ENCODE peak calls at places on chromosomes 12 and 14, in eight cellular contexts. G, Q, R, U, T, F, X and E are unnamed samples.

GRCh38 chr12:128797119-128798118 is 26.3 kb downstream of the SLC15A4 start:
- DNase-seq in G (no peak), Q (peak), R (no peak), U (no peak), T (no peak), F (no peak), X (no peak), E (no peak)

GRCh38 chr12:105729931-105730330 is 399.4 kb downstream of the C12orf75 start:
- DNase-seq in G (no peak), Q (no peak), R (no peak), U (no peak), T (no peak), F (no peak), X (no peak), E (no peak)

GRCh38 chr12:108573310-108573709 is 10.9 kb downstream of the ISCU start:
- DNase-seq in G (no peak), Q (no peak), R (no peak), U (no peak), T (no peak), F (no peak), X (no peak), E (no peak)

GRCh38 chr12:19507823-19508222 is 68.5 kb downstream of the AEBP2 start:
- DNase-seq in G (no peak), Q (peak), R (peak), U (no peak), T (no peak), F (no peak), X (no peak), E (no peak)

GRCh38 chr14:95609398-95609990 is 74.6 kb downstream of the GLRX5 start:
- DNase-seq in G (peak), Q (peak), R (peak), U (peak), T (peak), F (no peak), X (peak), E (peak)

GRCh38 chr14:103910262-103910935 is 17.9 kb upstream of the TDRD9 start:
- DNase-seq in G (peak), Q (peak), R (peak), U (peak), T (peak), F (peak), X (peak), E (peak)

GRCh38 chr14:95432152-95433093 is 84.0 kb downstream of the SYNE3 start:
- DNase-seq in G (no peak), Q (peak), R (peak), U (peak), T (peak), F (no peak), X (peak), E (peak)

GRCh38 chr12:97960741-97961608 is 498.4 kb downstream of the RMST start:
- DNase-seq in G (peak), Q (peak), R (peak), U (peak), T (peak), F (no peak), X (peak), E (peak)

GRCh38 chr12:97308576-97309198 is 153.9 kb upstream of the RMST start:
- DNase-seq in G (no peak), Q (peak), R (peak), U (no peak), T (peak), F (no peak), X (peak), E (peak)

GRCh38 chr12:98893126-98893525 is 248.0 kb downstream of the APAF1 start:
- DNase-seq in G (no peak), Q (no peak), R (no peak), U (no peak), T (no peak), F (no peak), X (no peak), E (no peak)

GRCh38 chr12:52082026-52082667 is 2.6 kb downstream of the SMIM41 start:
- DNase-seq in G (no peak), Q (no peak), R (peak), U (peak), T (peak), F (no peak), X (peak), E (no peak)

GRCh38 chr12:97283297-97283696 is 179.3 kb upstream of the RMST start:
- DNase-seq in G (no peak), Q (no peak), R (no peak), U (no peak), T (no peak), F (no peak), X (peak), E (no peak)

GRCh38 chr12:116194935-116195431 is 82.5 kb downstream of the MED13L start:
- DNase-seq in G (peak), Q (no peak), R (no peak), U (no peak), T (no peak), F (no peak), X (no peak), E (no peak)

GRCh38 chr12:2049604-2050540 is 2.9 kb upstream of the CACNA1C start:
- DNase-seq in G (no peak), Q (peak), R (peak), U (no peak), T (no peak), F (no peak), X (peak), E (no peak)

GRCh38 chr12:2053675-2054070 is 886 bp downstream of the CACNA1C start:
- DNase-seq in G (no peak), Q (no peak), R (peak), U (peak), T (peak), F (no peak), X (peak), E (peak)

GRCh38 chr12:2051700-2052625 is 824 bp upstream of the CACNA1C start:
- DNase-seq in G (no peak), Q (no peak), R (no peak), U (peak), T (no peak), F (no peak), X (peak), E (peak)

GRCh38 chr12:2054091-2055018 is 1.6 kb downstream of the CACNA1C start:
- DNase-seq in G (no peak), Q (no peak), R (no peak), U (peak), T (no peak), F (no peak), X (peak), E (no peak)

DNA sequence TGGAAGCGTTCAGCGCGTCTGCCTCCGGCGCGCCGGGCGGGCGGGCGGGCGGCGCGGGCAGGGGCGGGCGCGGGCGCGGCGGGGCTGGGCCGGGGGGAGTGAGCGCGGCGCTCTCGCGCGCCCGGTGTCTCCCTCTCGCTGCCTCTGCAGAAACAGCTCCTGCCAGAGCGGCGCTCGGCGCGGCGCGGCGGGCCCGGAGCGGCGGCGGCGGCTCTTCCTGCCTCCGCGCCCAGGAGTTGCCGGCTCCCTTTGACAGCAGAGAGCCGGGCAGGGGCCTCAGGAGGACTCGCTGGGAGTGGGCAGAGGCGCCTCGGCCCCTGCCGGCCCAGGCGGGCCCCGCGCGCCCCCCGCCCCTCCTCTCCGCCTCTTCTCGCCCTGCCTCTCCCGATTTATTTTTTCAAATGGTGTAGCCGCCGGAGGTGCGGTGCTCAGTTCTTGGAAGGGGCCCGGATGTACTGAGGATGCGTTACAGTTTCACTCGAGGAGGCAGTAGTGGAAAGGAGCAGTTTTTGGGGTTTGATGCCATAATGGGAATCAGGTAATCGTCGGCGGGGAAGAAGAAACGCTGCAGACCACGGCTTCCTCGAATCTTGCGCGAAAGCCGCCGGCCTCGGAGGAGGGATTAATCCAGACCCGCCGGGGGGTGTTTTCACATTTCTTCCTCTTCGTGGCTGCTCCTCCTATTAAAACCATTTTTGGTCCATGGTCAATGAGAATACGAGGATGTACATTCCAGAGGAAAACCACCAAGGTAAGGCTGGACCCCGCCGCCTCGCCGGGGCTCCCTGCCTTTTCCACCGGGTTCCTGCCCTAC is at the start of gene CACNA1C:
- DNase-seq in G (peak), Q (peak), R (peak), U (peak), T (peak), F (peak), X (peak), E (peak)
- TF ChIP-seq CTCF in G (peak), Q (no peak), R (peak), U (no peak), T (peak), F (peak), X (no peak), E (no peak)

GRCh38 chr14:64118892-64119291 is 175.3 kb downstream of the ESR2 start:
- DNase-seq in G (no peak), Q (no peak), R (no peak), U (no peak), T (no peak), F (no peak), X (no peak), E (no peak)

GRCh38 chr14:64115401-64115800 is 178.8 kb downstream of the ESR2 start:
- DNase-seq in G (no peak), Q (no peak), R (no peak), U (no peak), T (no peak), F (no peak), X (no peak), E (no peak)

GRCh38 chr14:64119535-64119934 is 174.6 kb downstream of the ESR2 start:
- DNase-seq in G (no peak), Q (no peak), R (no peak), U (no peak), T (no peak), F (no peak), X (no peak), E (no peak)

GRCh38 chr14:64114796-64115195 is 179.4 kb downstream of the ESR2 start:
- DNase-seq in G (no peak), Q (no peak), R (no peak), U (no peak), T (no peak), F (no peak), X (no peak), E (no peak)

DNA sequence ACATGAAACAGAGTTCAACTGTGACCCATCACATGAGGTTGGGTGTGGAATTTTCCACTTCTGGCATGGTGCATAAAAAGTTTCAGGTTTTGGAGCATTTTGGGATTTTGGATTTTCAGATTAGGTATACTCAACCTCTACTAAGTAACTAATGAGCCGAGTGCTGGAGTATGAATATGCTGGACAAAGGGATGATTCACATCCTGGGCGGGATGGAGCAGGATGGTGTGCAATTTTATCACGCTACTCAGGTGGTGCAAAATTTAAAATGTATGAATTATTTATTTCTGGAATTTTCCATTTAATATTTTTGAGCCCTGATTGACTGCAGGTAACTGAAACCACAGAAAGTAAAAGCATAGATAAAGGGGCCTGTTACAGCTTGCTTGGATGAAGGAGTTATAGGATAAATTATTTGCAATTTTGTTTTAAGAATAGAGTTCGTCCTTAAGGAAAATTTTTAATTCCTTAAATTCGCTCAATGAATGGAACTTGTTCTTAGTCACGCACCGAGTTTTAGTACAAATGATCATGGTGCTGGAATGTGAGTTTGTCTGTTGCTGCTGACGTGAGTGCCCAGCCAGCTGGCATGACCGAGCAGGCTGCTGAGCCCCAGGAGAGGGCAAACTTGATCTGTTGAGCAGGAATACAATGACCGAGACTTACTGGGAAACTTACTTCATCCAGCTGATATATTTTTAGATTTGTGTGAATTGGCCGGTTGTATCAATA is 176.3 kb downstream of the ESR2 start:
- DNase-seq in G (no peak), Q (peak), R (peak), U (no peak), T (peak), F (no peak), X (no peak), E (no peak)
- TF ChIP-seq CTCF in G (no peak), Q (no peak), R (no peak), U (no peak), T (no peak), F (no peak), X (no peak), E (no peak)

DNA sequence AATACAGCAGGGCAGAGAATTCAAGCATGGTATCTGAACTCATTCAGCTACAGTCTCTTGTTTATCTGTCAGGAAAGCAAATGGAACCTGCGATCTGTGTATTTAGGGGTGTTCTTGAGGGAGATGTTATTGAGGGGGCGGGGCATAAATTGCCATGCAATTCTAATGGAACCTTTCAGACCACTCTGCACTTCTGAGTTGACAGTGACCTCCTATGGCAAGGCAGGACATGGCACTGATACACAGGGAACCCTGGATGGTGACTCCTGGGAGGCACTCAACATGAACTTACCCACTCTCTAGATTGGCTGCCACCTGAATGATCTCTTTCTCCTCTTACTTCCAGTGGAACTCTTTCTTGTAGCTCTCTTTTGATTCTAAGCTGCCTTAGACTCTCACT is 787.3 kb downstream of the VRK1 start:
- DNase-seq in G (no peak), Q (peak), R (no peak), U (no peak), T (no peak), F (no peak), X (peak), E (peak)
- TF ChIP-seq CTCF in G (no peak), Q (peak), R (no peak), U (no peak), T (no peak), F (no peak), X (peak), E (no peak)

GRCh38 chr12:100391856-100392255 is 35.0 kb downstream of the SLC17A8 start:
- DNase-seq in G (no peak), Q (peak), R (peak), U (no peak), T (no peak), F (no peak), X (no peak), E (no peak)
- TF ChIP-seq CTCF in G (no peak), Q (peak), R (peak), U (no peak), T (peak), F (no peak), X (peak), E (no peak)

GRCh38 chr12:68358532-68359485 is 26.6 kb upstream of the MDM1 start:
- DNase-seq in G (peak), Q (peak), R (peak), U (no peak), T (peak), F (no peak), X (peak), E (peak)
- TF ChIP-seq CTCF in G (peak), Q (peak), R (peak), U (peak), T (peak), F (peak), X (peak), E (peak)

DNA sequence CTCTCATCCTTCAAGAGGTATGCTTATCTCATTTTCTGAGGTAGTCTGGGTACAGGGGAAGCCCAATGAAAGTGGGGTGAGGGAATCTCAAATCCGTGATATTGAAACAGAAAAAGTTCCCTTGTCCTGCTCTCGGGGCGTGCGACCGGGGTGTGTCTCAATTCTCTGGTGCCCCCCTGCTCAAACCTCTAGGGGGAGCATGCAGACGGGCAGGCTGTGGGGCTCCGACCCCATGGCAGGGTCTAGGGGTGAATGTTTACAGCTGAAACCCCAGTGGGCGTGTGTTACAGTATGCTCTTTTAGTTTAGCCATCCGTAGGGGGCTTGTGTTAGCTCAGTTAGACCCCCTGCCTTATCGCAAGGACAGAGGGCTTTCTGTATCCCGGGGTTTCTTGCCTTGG is 68.7 kb downstream of the PTPRQ start:
- DNase-seq in G (no peak), Q (no peak), R (no peak), U (no peak), T (no peak), F (no peak), X (peak), E (no peak)
- TF ChIP-seq CTCF in G (no peak), Q (no peak), R (no peak), U (no peak), T (no peak), F (no peak), X (peak), E (no peak)

GRCh38 chr14:54642950-54643695 is 76.2 kb downstream of the SAMD4A start:
- DNase-seq in G (peak), Q (peak), R (peak), U (no peak), T (no peak), F (no peak), X (peak), E (no peak)
- TF ChIP-seq CTCF in G (peak), Q (no peak), R (peak), U (no peak), T (no peak), F (peak), X (peak), E (no peak)

DNA sequence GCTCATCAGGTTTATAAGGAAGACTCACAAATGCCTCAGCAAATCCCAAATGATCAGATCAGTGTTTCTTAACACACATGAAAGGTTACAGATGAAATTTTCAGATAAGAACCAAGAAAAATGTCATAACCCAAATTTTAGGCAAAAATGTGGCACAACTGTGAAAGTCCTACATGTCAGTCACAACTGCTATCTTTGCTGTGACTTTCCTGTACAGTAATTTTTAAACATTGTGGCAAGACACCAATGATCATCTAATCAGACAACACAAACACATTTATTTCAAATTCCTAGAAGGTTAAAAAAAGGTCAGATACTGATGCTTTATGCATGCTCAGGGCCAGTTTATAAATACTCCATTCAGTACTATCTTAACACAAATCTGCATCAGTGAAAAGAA is 31.1 kb downstream of the NUDT4 start:
- DNase-seq in G (no peak), Q (no peak), R (no peak), U (no peak), T (no peak), F (no peak), X (no peak), E (no peak)
- TF ChIP-seq CTCF in G (no peak), Q (no peak), R (no peak), U (no peak), T (no peak), F (no peak), X (no peak), E (no peak)